ENCODE peak calls at places on chromosomes 13 and 19, in seven cellular contexts. C is T-helper 17 cell; X is AG09309; B is CD8-positive, alpha-beta memory T cell; K is AG20443; R is AG09319; E is occipital lobe. O is an unnamed sample.

GRCh38 chr13:65836066-65836465 is 1394.1 kb downstream of the PCDH9 start:
- DNase-seq in B (no peak), E (no peak), K (no peak), R (no peak), X (no peak), C (no peak), O (no peak)

GRCh38 chr19:2391118-2391725 is 31.2 kb downstream of the TMPRSS9 start:
- DNase-seq in X (no peak), C (no peak), E (no peak), R (peak), K (peak), B (no peak), O (no peak)

GRCh38 chr19:57559008-57559403 is 657 bp downstream of the ZNF550 start:
- DNase-seq in K (peak), X (no peak), C (no peak), B (no peak), E (no peak), R (no peak), O (no peak)

GRCh38 chr13:108957369-108958012 is 328.1 kb downstream of the MYO16 start:
- DNase-seq in R (peak), B (no peak), C (no peak), E (no peak), X (peak), K (peak), O (no peak)

GRCh38 chr19:15913384-15913783 is 15.5 kb upstream of the CYP4F2 start:
- DNase-seq in C (no peak), K (peak), X (no peak), B (no peak), E (no peak), R (no peak), O (no peak)

GRCh38 chr13:45859682-45860081 is 8.1 kb upstream of the SIAH3 start:
- DNase-seq in K (no peak), R (no peak), E (no peak), B (no peak), X (no peak), C (no peak), O (no peak)

GRCh38 chr19:38229585-38230073 is 5.6 kb upstream of the DPF1 start:
- DNase-seq in E (peak), B (peak), X (peak), K (peak), C (peak), R (peak), O (no peak)

GRCh38 chr13:98289339-98289935 is 112.4 kb upstream of the RNF113B start:
- DNase-seq in C (no peak), B (no peak), E (no peak), K (no peak), R (no peak), X (no peak), O (no peak)

GRCh38 chr19:38737297-38737865 is 6.9 kb downstream of the CAPN12 start:
- DNase-seq in X (no peak), B (no peak), K (no peak), R (no peak), E (no peak), C (no peak), O (no peak)

GRCh38 chr19:14343286-14343685 is 38.0 kb upstream of the ADGRE5 start:
- DNase-seq in R (no peak), E (no peak), K (no peak), B (no peak), C (no peak), X (no peak), O (no peak)